ENCODE peak calls at places on chromosomes 4 and X, in four cellular contexts. V is breast epithelium, P is DND-41, C is astrocyte of the spinal cord. T is an unnamed sample.

GRCh38 chr4:150255610-150256580 is 177.7 kb downstream of the DCLK2 start:
- DNase-seq in V (no peak), P (no peak), C (no peak), T (no peak)

GRCh38 chr4:128517096-128517738 is 229.6 kb upstream of the PGRMC2 start:
- DNase-seq in V (no peak), P (no peak), C (peak; percentile 44), T (no peak)

GRCh38 chr4:125101706-125102105 is 213.0 kb upstream of the FAT4 start:
- DNase-seq in V (no peak), P (no peak), C (no peak), T (no peak)

GRCh38 chrX:30153175-30153880 is 62.0 kb upstream of the MAGEB2 start:
- DNase-seq in V (no peak), P (no peak), C (no peak), T (no peak)

GRCh38 chrX:28590394-28590793 is 3.1 kb downstream of the IL1RAPL1 start:
- DNase-seq in V (no peak), P (no peak), C (no peak), T (no peak)

GRCh38 chr4:87193958-87194675 is 26.3 kb downstream of the KLHL8 start:
- DNase-seq in V (no peak), P (no peak), C (no peak), T (no peak)

GRCh38 chr4:152937535-152938236 is 1.6 kb downstream of the FHDC1 start:
- DNase-seq in V (peak; percentile 28), P (peak; percentile 20), C (peak; percentile 35), T (no peak)

GRCh38 chr4:18582841-18583240 is 561.3 kb upstream of the LCORL start:
- DNase-seq in V (no peak), P (no peak), C (no peak), T (no peak)

GRCh38 chr4:107299646-107300045 is 263.5 kb upstream of the DKK2 start:
- DNase-seq in V (no peak), P (no peak), C (peak; percentile 71), T (no peak)

GRCh38 chrX:69424161-69424560 is 80.0 kb upstream of the NALF2 start:
- DNase-seq in V (no peak), P (no peak), C (peak; percentile 5), T (no peak)

GRCh38 chr4:40526741-40527140 is 102.9 kb downstream of the RBM47 start:
- DNase-seq in V (no peak), P (no peak), C (no peak), T (no peak)

GRCh38 chr4:3404546-3404945 is 37.2 kb upstream of the HGFAC start:
- DNase-seq in V (no peak), P (no peak), C (no peak), T (no peak)

GRCh38 chr4:115201042-115201330 is 87.6 kb upstream of the NDST4 start:
- DNase-seq in V (no peak), P (no peak), C (no peak), T (no peak)

GRCh38 chr4:38925492-38926418 is 58.1 kb downstream of the FAM114A1 start:
- DNase-seq in V (no peak), P (no peak), C (no peak), T (no peak)

GRCh38 chrX:22063284-22063683 is 31.2 kb downstream of the PHEX start:
- DNase-seq in V (no peak), P (peak; percentile 20), C (no peak), T (no peak)

GRCh38 chr4:13654158-13654797 is 26.8 kb upstream of the BOD1L1 start:
- DNase-seq in V (peak; percentile 55), P (peak; percentile 54), C (peak; percentile 77), T (peak; percentile 71)

GRCh38 chrX:105331244-105331643 is 110.8 kb upstream of the TEX13A start:
- DNase-seq in V (no peak), P (no peak), C (peak; percentile 67), T (no peak)

GRCh38 chr4:147582386-147583077 is 34.7 kb upstream of the TMEM184C start:
- DNase-seq in V (no peak), P (no peak), C (no peak), T (no peak)

GRCh38 chr4:78569291-78569821 is 17.8 kb downstream of the ANXA3 start:
- DNase-seq in V (no peak), P (no peak), C (peak; percentile 85), T (no peak)

GRCh38 chrX:46257451-46257879 is 287.8 kb downstream of the ZNF674 start:
- DNase-seq in V (no peak), P (no peak), C (no peak), T (no peak)

GRCh38 chr4:25154594-25155265 is 5.5 kb downstream of the SEPSECS start:
- DNase-seq in V (no peak), P (no peak), C (no peak), T (no peak)

GRCh38 chr4:179625391-179625790 is 2183.2 kb upstream of the AGA start:
- DNase-seq in V (no peak), P (no peak), C (peak; percentile 84), T (no peak)

GRCh38 chr4:74838746-74839370 is 44.5 kb upstream of the BTC start:
- DNase-seq in V (no peak), P (no peak), C (peak; percentile 34), T (no peak)

GRCh38 chr4:70829015-70829414 is 10.7 kb downstream of the GRSF1 start:
- DNase-seq in V (no peak), P (no peak), C (no peak), T (no peak)

GRCh38 chr4:181291615-181292014 is 951.6 kb upstream of the TENM3 start:
- DNase-seq in V (no peak), P (no peak), C (no peak), T (no peak)

GRCh38 chrX:37958493-37959211 is 47.7 kb upstream of the SYTL5 start:
- DNase-seq in V (no peak), P (no peak), C (peak; percentile 56), T (no peak)

GRCh38 chr4:23966720-23967119 is 76.9 kb upstream of the PPARGC1A start:
- DNase-seq in V (no peak), P (no peak), C (no peak), T (no peak)

GRCh38 chr4:133476064-133476463 is 327.0 kb downstream of the PCDH10 start:
- DNase-seq in V (no peak), P (no peak), C (no peak), T (no peak)

GRCh38 chrX:17596546-17597205 is 140.6 kb upstream of the SCML1 start:
- DNase-seq in V (no peak), P (no peak), C (no peak), T (no peak)

GRCh38 chrX:47687249-47687648 is 28.3 kb upstream of the UXT start:
- DNase-seq in V (no peak), P (no peak), C (no peak), T (no peak)

GRCh38 chr4:3464911-3465697 is 2.0 kb downstream of the DOK7 start:
- DNase-seq in V (no peak), P (no peak), C (no peak), T (no peak)

GRCh38 chr4:89511776-89512175 is 204.2 kb upstream of the GPRIN3 start:
- DNase-seq in V (no peak), P (no peak), C (no peak), T (no peak)

GRCh38 chr4:10622728-10623127 is 61.8 kb downstream of the CLNK start:
- DNase-seq in V (no peak), P (no peak), C (no peak), T (no peak)

GRCh38 chrX:110759785-110760184 is 35.8 kb downstream of the CHRDL1 start:
- DNase-seq in V (no peak), P (no peak), C (peak; percentile 52), T (no peak)

GRCh38 chr4:112061418-112061817 is 83.8 kb upstream of the FAM241A start:
- DNase-seq in V (no peak), P (no peak), C (no peak), T (no peak)

GRCh38 chrX:78199851-78200250 is 60.4 kb upstream of the TAF9B start:
- DNase-seq in V (no peak), P (no peak), C (peak; percentile 0), T (no peak)

GRCh38 chr4:146495277-146495676 is 26.5 kb downstream of the SLC10A7 start:
- DNase-seq in V (no peak), P (no peak), C (peak; percentile 7), T (no peak)

DNA sequence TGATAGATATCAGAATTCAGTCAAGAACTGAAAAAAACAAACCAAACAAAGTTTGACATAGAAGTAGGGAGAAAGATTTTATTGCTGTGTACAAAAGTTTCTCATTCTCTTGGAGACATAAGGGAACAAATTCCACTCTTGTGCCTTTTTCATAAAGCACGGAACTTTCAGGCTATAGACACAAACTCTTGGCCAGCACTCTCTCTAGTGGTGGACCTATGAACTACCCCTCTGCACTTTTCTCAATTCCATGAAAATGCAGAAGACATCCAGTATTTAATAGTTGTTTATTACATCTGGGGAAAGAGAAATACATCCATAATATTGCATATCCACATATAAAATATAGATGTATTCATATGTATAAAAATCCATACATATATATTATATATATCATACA is 291.6 kb upstream of the HS3ST1 start:
- DNase-seq in V (no peak), P (no peak), C (peak; percentile 60), T (no peak)
- TF ChIP-seq CTCF in V (peak; percentile 60), P (peak; percentile 40), C (peak; percentile 87), T (peak; percentile 65)

GRCh38 chr4:1195109-1195671 is 22.8 kb upstream of the SPON2 start:
- DNase-seq in V (peak; percentile 13), P (peak; percentile 4), C (no peak), T (peak; percentile 43)

GRCh38 chr4:1193206-1194027 is 21.0 kb upstream of the SPON2 start:
- DNase-seq in V (peak; percentile 15), P (peak; percentile 3), C (no peak), T (no peak)

GRCh38 chr4:1192493-1193205 is 20.3 kb upstream of the SPON2 start:
- DNase-seq in V (peak; percentile 26), P (peak; percentile 3), C (no peak), T (no peak)

GRCh38 chr4:1195894-1196401 is 23.6 kb upstream of the SPON2 start:
- DNase-seq in V (peak; percentile 15), P (peak; percentile 3), C (no peak), T (no peak)

GRCh38 chr4:1194028-1194900 is 21.9 kb upstream of the SPON2 start:
- DNase-seq in V (peak; percentile 20), P (peak; percentile 5), C (peak; percentile 53), T (no peak)
- TF ChIP-seq CTCF in V (no peak), P (no peak), C (no peak), T (no peak)

GRCh38 chr4:84474107-84474506 is 25.0 kb downstream of the NKX6-1 start:
- DNase-seq in V (no peak), P (no peak), C (no peak), T (no peak)

GRCh38 chr4:84467601-84468000 is 31.5 kb downstream of the NKX6-1 start:
- DNase-seq in V (no peak), P (no peak), C (no peak), T (no peak)

GRCh38 chr4:84472154-84472553 is 26.9 kb downstream of the NKX6-1 start:
- DNase-seq in V (no peak), P (no peak), C (no peak), T (no peak)

GRCh38 chr4:84470204-84470785 is 28.8 kb downstream of the NKX6-1 start:
- DNase-seq in V (no peak), P (peak; percentile 6), C (no peak), T (no peak)
- TF ChIP-seq CTCF in V (no peak), P (peak; percentile 42), C (peak; percentile 13), T (no peak)

GRCh38 chrX:134025986-134026731 is 40.8 kb upstream of the GPC3 start:
- DNase-seq in V (no peak), P (no peak), C (no peak), T (no peak)

GRCh38 chrX:134023851-134024281 is 38.5 kb upstream of the GPC3 start:
- DNase-seq in V (no peak), P (peak; percentile 19), C (no peak), T (no peak)

GRCh38 chrX:134019567-134020206 is 34.3 kb upstream of the GPC3 start:
- DNase-seq in V (no peak), P (no peak), C (no peak), T (no peak)

GRCh38 chrX:134024686-134025377 is 39.4 kb upstream of the GPC3 start:
- DNase-seq in V (no peak), P (no peak), C (no peak), T (no peak)

GRCh38 chrX:134020910-134021309 is 35.5 kb upstream of the GPC3 start:
- DNase-seq in V (no peak), P (no peak), C (no peak), T (no peak)
- TF ChIP-seq CTCF in V (no peak), P (no peak), C (no peak), T (no peak)